ENCODE peak calls at places on chromosomes 1 and 21, in four cellular contexts. T is SK-N-SH, C is K562, L is HCT116. R is an unnamed sample.

GRCh38 chr1:36818771-36819170 is 215.5 kb downstream of the GRIK3 start:
- DNase-seq in T (peak), C (no peak), L (no peak), R (no peak)

GRCh38 chr1:62175568-62176179 is 19.0 kb upstream of the L1TD1 start:
- DNase-seq in T (peak), C (peak), L (peak), R (no peak)

GRCh38 chr1:11638121-11638520 is 16.1 kb downstream of the FBXO2 start:
- DNase-seq in T (no peak), C (no peak), L (no peak), R (no peak)

GRCh38 chr1:24074196-24074595 is 37.7 kb downstream of the MYOM3 start:
- DNase-seq in T (no peak), C (no peak), L (no peak), R (no peak)

GRCh38 chr1:237429252-237429651 is 387.3 kb downstream of the RYR2 start:
- DNase-seq in T (no peak), C (no peak), L (no peak), R (no peak)

GRCh38 chr1:170562644-170563338 is 30.8 kb downstream of the GORAB start:
- DNase-seq in T (peak), C (peak), L (peak), R (no peak)

GRCh38 chr1:28601696-28602095 is 9.6 kb downstream of the RAB42 start:
- DNase-seq in T (no peak), C (no peak), L (peak), R (no peak)

GRCh38 chr1:244301595-244302130 is 150.0 kb downstream of the ADSS2 start:
- DNase-seq in T (no peak), C (peak), L (no peak), R (no peak)

GRCh38 chr1:245956225-245956624 is 550.9 kb downstream of the SMYD3 start:
- DNase-seq in T (no peak), C (no peak), L (no peak), R (no peak)

GRCh38 chr1:45924736-45925135 is 121.3 kb downstream of the MAST2 start:
- DNase-seq in T (no peak), C (no peak), L (no peak), R (no peak)

GRCh38 chr1:107692580-107693345 is 272.2 kb downstream of the VAV3 start:
- DNase-seq in T (peak), C (no peak), L (no peak), R (no peak)

GRCh38 chr1:224615861-224616760 is at the start of gene CNIH3:
- DNase-seq in T (peak), C (no peak), L (no peak), R (peak)

GRCh38 chr1:43783096-43783670 is 75.8 kb downstream of the ST3GAL3 start:
- DNase-seq in T (no peak), C (no peak), L (no peak), R (no peak)

GRCh38 chr21:44969965-44970755 is 30.3 kb downstream of the SLX9 start:
- DNase-seq in T (no peak), C (no peak), L (no peak), R (no peak)

GRCh38 chr1:183550915-183551314 is 39.3 kb downstream of the NCF2 start:
- DNase-seq in T (no peak), C (no peak), L (no peak), R (no peak)

GRCh38 chr1:89842547-89843278 is 21.9 kb downstream of the LRRC8D start:
- DNase-seq in T (peak), C (no peak), L (no peak), R (no peak)

GRCh38 chr1:173206816-173207595 is at the start of gene TNFSF4:
- DNase-seq in T (no peak), C (no peak), L (no peak), R (no peak)

GRCh38 chr1:45551684-45552083 is 1.1 kb downstream of the AKR1A1 start:
- DNase-seq in T (no peak), C (no peak), L (no peak), R (no peak)

GRCh38 chr1:73778511-73778910 is 419.5 kb downstream of the LRRIQ3 start:
- DNase-seq in T (no peak), C (no peak), L (no peak), R (no peak)

GRCh38 chr1:220151454-220151853 is 57.5 kb downstream of the IARS2 start:
- DNase-seq in T (no peak), C (no peak), L (no peak), R (no peak)

GRCh38 chr1:155188268-155188667 is 14.6 kb downstream of the TRIM46 start:
- DNase-seq in T (no peak), C (no peak), L (no peak), R (no peak)
- TF ChIP-seq JUND in T (no peak), C (no peak), L (no peak), R (no peak)

DNA sequence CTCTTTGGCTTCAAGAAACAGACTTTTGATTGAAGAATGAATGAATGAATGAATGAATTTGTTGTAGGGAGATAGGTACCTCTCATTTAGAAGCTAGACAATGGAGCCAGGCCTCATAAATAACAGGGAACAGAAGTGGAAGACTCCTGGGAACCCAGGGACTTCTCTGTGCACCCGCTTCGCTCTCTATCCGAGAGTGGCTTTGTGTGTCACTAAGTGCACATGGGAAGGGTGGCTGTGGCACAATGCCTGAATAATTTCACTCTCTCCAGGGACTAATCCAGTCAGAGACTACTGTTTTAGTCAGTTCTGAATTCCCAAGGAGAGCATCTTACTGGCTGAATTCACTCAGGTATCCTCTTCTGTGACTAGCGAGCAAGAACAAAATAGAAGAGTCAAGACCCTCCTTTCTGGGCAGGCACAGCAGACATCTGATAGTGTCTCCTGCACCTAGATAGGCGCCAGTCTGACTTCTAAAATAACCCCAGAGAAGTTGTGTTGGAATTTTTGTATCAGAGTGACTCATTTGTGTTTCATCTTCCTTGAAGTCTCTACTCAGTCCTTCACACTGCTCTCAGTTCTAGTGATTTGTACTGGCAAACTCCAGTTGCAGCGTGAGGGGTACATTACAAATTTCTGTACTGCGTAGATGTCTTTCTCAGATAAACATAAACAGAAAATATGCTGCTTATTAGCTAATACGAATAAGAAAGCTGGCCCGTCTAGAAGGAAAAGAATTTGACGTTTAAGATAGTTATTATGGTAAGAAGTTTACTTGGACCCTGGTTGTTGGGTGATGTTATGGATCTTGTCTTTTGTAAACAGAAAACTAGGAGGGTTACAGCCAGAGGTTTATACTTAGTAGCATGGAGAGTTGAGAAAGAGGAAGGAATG is 34.0 kb downstream of the BACH1 start:
- DNase-seq in T (no peak), C (no peak), L (no peak), R (no peak)
- TF ChIP-seq JUND in T (peak), C (no peak), L (no peak), R (no peak)

GRCh38 chr1:160006312-160006940 is 25.4 kb downstream of the PIGM start:
- DNase-seq in T (peak), C (peak), L (peak), R (peak)
- TF ChIP-seq JUND in T (no peak), C (no peak), L (no peak), R (no peak)

GRCh38 chr1:18597159-18598042 is 33.2 kb upstream of the PAX7 start:
- DNase-seq in T (peak), C (peak), L (no peak), R (no peak)
- TF ChIP-seq JUND in T (no peak), C (peak), L (no peak), R (no peak)

GRCh38 chr1:205613854-205614412 is 17.9 kb downstream of the ELK4 start:
- DNase-seq in T (no peak), C (no peak), L (no peak), R (no peak)

GRCh38 chr1:205620269-205620668 is 11.5 kb downstream of the ELK4 start:
- DNase-seq in T (no peak), C (no peak), L (no peak), R (no peak)

GRCh38 chr1:205616563-205617293 is 15.1 kb downstream of the ELK4 start:
- DNase-seq in T (no peak), C (no peak), L (no peak), R (no peak)

GRCh38 chr1:205615789-205616188 is 16.0 kb downstream of the ELK4 start:
- DNase-seq in T (no peak), C (no peak), L (no peak), R (no peak)

DNA sequence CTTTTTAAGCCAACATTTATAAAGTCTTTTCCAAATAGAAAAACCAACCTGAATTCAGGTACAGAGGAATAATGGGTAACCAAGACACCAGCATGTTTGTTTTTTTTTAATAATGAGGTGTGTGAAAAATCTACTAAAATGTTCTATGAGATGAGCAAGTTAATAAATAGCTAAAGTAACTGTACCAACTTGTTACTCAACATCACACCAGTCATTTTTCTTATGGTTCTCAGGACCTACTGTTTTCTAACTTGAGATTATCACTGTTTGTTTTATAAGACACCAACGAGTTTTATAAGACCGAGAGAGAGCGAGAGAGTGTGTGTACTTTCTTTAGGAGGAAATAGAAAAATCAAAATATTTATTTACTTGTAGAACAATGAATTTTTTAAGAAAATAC is 12.4 kb downstream of the ELK4 start:
- DNase-seq in T (no peak), C (no peak), L (no peak), R (no peak)
- TF ChIP-seq JUND in T (no peak), C (no peak), L (no peak), R (no peak)

GRCh38 chr1:156502396-156502748 is 1.8 kb upstream of the MEF2D start:
- DNase-seq in T (no peak), C (no peak), L (no peak), R (no peak)

GRCh38 chr1:156504062-156504813 is 3.7 kb upstream of the MEF2D start:
- DNase-seq in T (no peak), C (no peak), L (no peak), R (peak)

GRCh38 chr1:156500847-156501686 is 492 bp upstream of the MEF2D start:
- DNase-seq in T (peak), C (peak), L (peak), R (peak)

GRCh38 chr1:156503672-156504055 is 3.1 kb upstream of the MEF2D start:
- DNase-seq in T (no peak), C (no peak), L (no peak), R (peak)

GRCh38 chr1:156502749-156503671 is 2.4 kb upstream of the MEF2D start:
- DNase-seq in T (no peak), C (no peak), L (peak), R (peak)
- TF ChIP-seq JUND in T (peak), C (peak), L (no peak), R (peak)

GRCh38 chr21:35337573-35337972 is 288.5 kb upstream of the RUNX1 start:
- DNase-seq in T (no peak), C (no peak), L (no peak), R (no peak)

GRCh38 chr21:35338881-35339632 is 290.0 kb upstream of the RUNX1 start:
- DNase-seq in T (no peak), C (no peak), L (no peak), R (no peak)

GRCh38 chr21:35338281-35338680 is 289.2 kb upstream of the RUNX1 start:
- DNase-seq in T (no peak), C (no peak), L (no peak), R (no peak)

GRCh38 chr21:35342440-35342839 is 293.3 kb upstream of the RUNX1 start:
- DNase-seq in T (no peak), C (no peak), L (no peak), R (no peak)

GRCh38 chr21:35340273-35340672 is 291.2 kb upstream of the RUNX1 start:
- DNase-seq in T (no peak), C (no peak), L (peak), R (peak)
- TF ChIP-seq JUND in T (no peak), C (no peak), L (no peak), R (no peak)

DNA sequence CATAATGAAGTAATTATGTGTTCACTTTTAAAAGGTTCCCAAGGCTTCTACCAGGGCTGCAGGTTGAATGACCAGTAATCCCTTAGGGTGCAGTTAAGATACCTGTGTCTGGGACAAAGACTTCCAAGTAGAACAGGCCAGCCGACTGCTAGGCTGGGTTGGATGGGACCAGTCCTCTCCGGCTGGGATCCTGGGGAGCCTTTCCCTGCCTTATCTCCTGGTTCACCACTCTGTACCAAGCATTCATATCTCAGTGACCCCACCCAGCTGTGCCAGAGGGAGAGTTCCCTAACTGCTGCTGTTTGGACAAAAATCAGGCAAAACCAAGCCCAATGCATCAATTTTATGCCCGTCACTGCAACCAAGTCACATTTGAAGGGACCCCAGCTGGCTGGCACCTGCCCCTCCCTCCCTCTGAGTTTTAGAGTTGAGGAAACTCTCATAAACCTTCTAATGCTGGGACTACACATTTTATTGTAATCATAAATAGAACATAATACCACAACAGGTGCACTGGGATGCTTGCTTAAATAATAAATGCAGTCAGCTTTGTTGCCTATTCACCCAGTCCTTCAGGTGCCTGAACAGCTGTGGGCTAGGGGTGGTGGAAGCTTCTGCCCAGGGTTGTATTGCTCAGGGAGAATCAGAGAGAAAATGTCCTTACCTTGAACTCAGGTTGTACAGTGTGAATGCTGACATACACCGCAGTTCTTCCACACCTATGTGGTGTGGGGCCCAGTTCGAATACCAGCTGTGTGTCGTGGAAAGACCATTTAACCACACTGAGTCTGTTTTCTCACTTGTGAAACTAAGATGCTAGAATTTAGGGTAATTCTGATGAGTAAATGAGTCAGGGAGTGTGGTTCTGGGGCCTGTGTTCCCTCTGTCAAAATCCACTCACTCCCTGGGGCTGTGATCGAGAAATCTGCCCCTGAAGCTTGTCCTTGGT is 115.9 kb upstream of the ATP1A1 start:
- DNase-seq in T (no peak), C (no peak), L (no peak), R (no peak)
- TF ChIP-seq JUND in T (no peak), C (no peak), L (no peak), R (no peak)

GRCh38 chr1:98327151-98327918 is 334.2 kb upstream of the SNX7 start:
- DNase-seq in T (no peak), C (no peak), L (no peak), R (no peak)
- TF ChIP-seq JUND in T (no peak), C (no peak), L (no peak), R (no peak)

GRCh38 chr1:56908619-56909340 is 54.2 kb downstream of the C8A start:
- DNase-seq in T (no peak), C (no peak), L (no peak), R (no peak)

GRCh38 chr1:56912325-56912724 is 53.5 kb downstream of the C8B start:
- DNase-seq in T (no peak), C (no peak), L (no peak), R (no peak)

GRCh38 chr1:56910441-56910985 is 55.3 kb downstream of the C8B start:
- DNase-seq in T (no peak), C (no peak), L (no peak), R (no peak)

GRCh38 chr1:56911539-56911938 is 54.3 kb downstream of the C8B start:
- DNase-seq in T (no peak), C (no peak), L (no peak), R (no peak)

DNA sequence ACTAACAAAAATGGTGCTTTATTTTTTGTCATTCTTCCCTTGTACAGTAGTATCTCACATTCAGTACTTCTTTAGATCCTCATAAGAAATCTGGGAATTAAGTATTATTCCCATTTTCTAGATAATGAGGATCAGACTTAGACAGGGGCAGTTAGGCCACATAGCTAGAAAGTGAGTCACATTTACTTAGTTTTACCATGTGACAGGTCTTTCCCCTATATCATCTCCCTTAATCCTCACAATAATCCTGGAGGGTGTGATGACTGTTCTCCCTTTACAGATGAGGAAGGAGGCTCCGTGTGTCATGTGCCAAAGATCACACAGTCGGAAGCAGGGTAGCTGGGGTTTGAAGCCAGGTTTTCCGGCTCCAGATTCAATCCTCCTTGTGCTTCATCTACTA is 54.7 kb downstream of the C8B start:
- DNase-seq in T (no peak), C (no peak), L (no peak), R (no peak)
- TF ChIP-seq JUND in T (no peak), C (no peak), L (no peak), R (no peak)

R was measured in T47D.